ENCODE peak calls at places on chromosome 10, in five cellular contexts. E, O, T, A and B are unnamed samples.

GRCh38 chr10:103720328-103720963 is 134.9 kb downstream of the SH3PXD2A start:
- DNase-seq in E (no peak), O (no peak), T (no peak), A (no peak), B (no peak)

GRCh38 chr10:34275626-34276025 is 539.5 kb downstream of the PARD3 start:
- DNase-seq in E (no peak), O (no peak), T (no peak), A (no peak), B (no peak)

GRCh38 chr10:71277914-71278665 is 41.0 kb upstream of the SLC29A3 start:
- DNase-seq in E (no peak), O (no peak), T (no peak), A (no peak), B (no peak)

GRCh38 chr10:50421026-50421719 is 169.9 kb upstream of the ASAH2 start:
- DNase-seq in E (peak; percentile 20), O (no peak), T (peak; percentile 49), A (no peak), B (peak; percentile 37)

GRCh38 chr10:85643839-85644525 is 722.6 kb downstream of the GRID1 start:
- DNase-seq in E (no peak), O (no peak), T (peak; percentile 97), A (no peak), B (peak; percentile 96)

GRCh38 chr10:116838143-116838725 is 11.1 kb upstream of the ENO4 start:
- DNase-seq in E (no peak), O (no peak), T (no peak), A (no peak), B (no peak)

GRCh38 chr10:48649349-48649944 is 35.2 kb upstream of the WDFY4 start:
- DNase-seq in E (no peak), O (no peak), T (no peak), A (no peak), B (no peak)

GRCh38 chr10:129743738-129744133 is 220.3 kb downstream of the EBF3 start:
- DNase-seq in E (no peak), O (no peak), T (no peak), A (no peak), B (no peak)

GRCh38 chr10:132097609-132098377 is 32.0 kb downstream of the JAKMIP3 start:
- DNase-seq in E (no peak), O (no peak), T (no peak), A (no peak), B (no peak)

GRCh38 chr10:110498087-110498981 is 627 bp downstream of the DUSP5 start:
- DNase-seq in E (no peak), O (no peak), T (no peak), A (peak; percentile 68), B (no peak)

GRCh38 chr10:114372179-114372578 is 32.1 kb downstream of the AFAP1L2 start:
- DNase-seq in E (no peak), O (no peak), T (no peak), A (no peak), B (no peak)

GRCh38 chr10:77090381-77091356 is 546.9 kb downstream of the KCNMA1 start:
- DNase-seq in E (peak; percentile 8), O (no peak), T (no peak), A (no peak), B (no peak)

GRCh38 chr10:33157108-33157507 is 177.4 kb downstream of the NRP1 start:
- DNase-seq in E (peak; percentile 67), O (no peak), T (peak; percentile 76), A (no peak), B (peak; percentile 85)

GRCh38 chr10:65482848-65483247 is 1443.0 kb upstream of the LRRTM3 start:
- DNase-seq in E (no peak), O (no peak), T (no peak), A (no peak), B (no peak)

GRCh38 chr10:88565072-88565471 is 18.0 kb downstream of the RNLS start:
- DNase-seq in E (no peak), O (no peak), T (peak; percentile 28), A (no peak), B (peak; percentile 27)

GRCh38 chr10:99678921-99679320 is 19.6 kb downstream of the ENTPD7 start:
- DNase-seq in E (no peak), O (no peak), T (no peak), A (no peak), B (no peak)

GRCh38 chr10:97163646-97164535 is 21.9 kb downstream of the SLIT1 start:
- DNase-seq in E (no peak), O (no peak), T (no peak), A (no peak), B (no peak)

GRCh38 chr10:51244739-51245138 is 170.5 kb downstream of the PRKG1 start:
- DNase-seq in E (peak; percentile 86), O (no peak), T (peak; percentile 33), A (no peak), B (peak; percentile 34)

GRCh38 chr10:13693783-13694450 is 107.2 kb downstream of the PRPF18 start:
- DNase-seq in E (no peak), O (no peak), T (no peak), A (no peak), B (no peak)

GRCh38 chr10:84291389-84291788 is 37.0 kb upstream of the CCSER2 start:
- DNase-seq in E (peak; percentile 66), O (no peak), T (peak; percentile 52), A (no peak), B (no peak)